ENCODE peak calls at places on chromosomes 12 and 14, in eight cellular contexts. L is HepG2, V is stomach, Q is endothelial cell of umbilical vein, S is breast epithelium, O is HCT116, I is transverse colon, U is H1. W is an unnamed sample.

GRCh38 chr12:78977463-78977862 is 112.9 kb downstream of the SYT1 start:
- DNase-seq in L (no peak), V (no peak), Q (no peak), S (no peak), O (no peak), I (no peak), U (no peak), W (no peak)

GRCh38 chr12:96295532-96296160 is 101.5 kb downstream of the ELK3 start:
- DNase-seq in L (no peak), V (no peak), Q (no peak), S (no peak), O (no peak), I (no peak), U (no peak), W (no peak)

GRCh38 chr12:43580601-43581000 is 28.6 kb upstream of the ADAMTS20 start:
- DNase-seq in L (no peak), V (no peak), Q (no peak), S (no peak), O (no peak), I (no peak), U (no peak), W (no peak)

GRCh38 chr14:33908540-33909223 is 42.2 kb downstream of the EGLN3 start:
- DNase-seq in L (peak; percentile 50), V (no peak), Q (no peak), S (no peak), O (no peak), I (peak; percentile 47), U (no peak), W (no peak)

GRCh38 chr14:20794644-20795369 is 7.8 kb downstream of the RNASE1 start:
- DNase-seq in L (no peak), V (no peak), Q (no peak), S (no peak), O (no peak), I (no peak), U (no peak), W (no peak)

GRCh38 chr12:129629901-129630300 is 273.9 kb downstream of the TMEM132D start:
- DNase-seq in L (no peak), V (no peak), Q (no peak), S (no peak), O (no peak), I (no peak), U (no peak), W (no peak)

GRCh38 chr14:101196795-101197590 is 293.5 kb upstream of the RTL1 start:
- DNase-seq in L (no peak), V (peak; percentile 18), Q (no peak), S (no peak), O (no peak), I (no peak), U (no peak), W (peak; percentile 55)

GRCh38 chr12:51253276-51253675 is 14.7 kb downstream of the DAZAP2 start:
- DNase-seq in L (no peak), V (no peak), Q (no peak), S (no peak), O (no peak), I (no peak), U (no peak), W (no peak)

GRCh38 chr12:110619534-110619953 is 5.6 kb downstream of the TCTN1 start:
- DNase-seq in L (no peak), V (no peak), Q (no peak), S (no peak), O (no peak), I (no peak), U (no peak), W (no peak)

GRCh38 chr12:106588771-106589170 is 6.0 kb downstream of the RFX4 start:
- DNase-seq in L (no peak), V (no peak), Q (no peak), S (no peak), O (no peak), I (no peak), U (no peak), W (no peak)

GRCh38 chr12:63809566-63809965 is 29.9 kb downstream of the RXYLT1 start:
- DNase-seq in L (no peak), V (no peak), Q (no peak), S (no peak), O (no peak), I (no peak), U (no peak), W (no peak)

GRCh38 chr12:19681007-19681406 is 241.7 kb downstream of the AEBP2 start:
- DNase-seq in L (no peak), V (no peak), Q (no peak), S (no peak), O (no peak), I (no peak), U (no peak), W (no peak)

GRCh38 chr12:46892034-46892705 is 66.4 kb upstream of the SLC38A4 start:
- DNase-seq in L (no peak), V (no peak), Q (no peak), S (no peak), O (no peak), I (no peak), U (no peak), W (no peak)

DNA sequence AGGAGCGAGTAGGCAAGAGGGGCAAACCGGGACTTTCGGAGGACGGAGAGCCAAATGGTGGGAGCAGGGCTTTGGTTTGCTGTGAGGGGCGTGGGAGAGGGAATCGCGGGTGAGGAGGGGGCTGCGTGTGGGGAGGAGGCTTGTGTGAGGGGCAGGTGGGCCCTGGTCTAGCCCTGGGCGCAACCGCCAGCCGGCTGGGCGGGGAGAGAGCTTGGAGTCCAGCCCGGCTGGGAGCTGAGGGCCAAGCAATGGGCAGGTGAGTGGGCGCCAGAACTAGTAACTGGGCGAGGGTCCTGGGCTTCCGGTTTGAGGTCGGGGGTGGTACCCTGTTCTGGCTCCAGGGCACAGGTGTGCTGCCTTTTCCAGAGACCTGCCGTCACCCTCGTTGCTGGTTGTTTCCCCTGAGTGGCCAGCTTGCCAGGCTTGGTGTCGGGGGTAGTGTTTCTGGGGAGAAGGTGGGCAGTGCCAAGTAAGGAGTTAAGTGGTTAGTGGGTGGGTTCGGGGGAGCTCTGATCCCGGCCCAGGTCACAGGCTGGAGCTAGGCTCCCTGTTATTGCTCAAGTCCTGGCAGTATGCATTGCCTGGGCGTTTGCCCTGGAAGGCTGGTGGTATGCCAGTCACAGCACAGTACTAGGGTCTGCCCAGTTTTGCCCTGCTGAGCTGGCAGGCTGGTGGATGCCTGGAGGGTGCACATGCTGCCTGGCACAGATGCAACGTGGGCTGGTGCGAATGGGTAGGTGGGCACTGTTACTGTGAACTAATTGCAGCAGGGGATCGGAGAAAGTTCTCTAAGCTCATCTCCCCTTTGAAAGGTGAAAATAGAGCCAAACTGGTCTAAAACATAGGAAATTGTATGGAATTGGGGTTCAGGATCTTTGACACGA is 654 bp downstream of the CIPC start:
- DNase-seq in L (no peak), V (peak; percentile 54), Q (peak; percentile 30), S (peak; percentile 62), O (no peak), I (peak; percentile 59), U (no peak), W (no peak)
- TF ChIP-seq POLR2AphosphoS5 in L (no peak), V (no peak), Q (no peak), S (no peak), O (no peak), I (peak; percentile 37), U (no peak), W (no peak)

GRCh38 chr12:116125981-116126566 is 151.4 kb downstream of the MED13L start:
- DNase-seq in L (no peak), V (no peak), Q (no peak), S (no peak), O (no peak), I (no peak), U (no peak), W (no peak)
- TF ChIP-seq POLR2A in L (no peak), V (no peak), Q (no peak), S (no peak), O (no peak), I (no peak), U (no peak), W (no peak)

DNA sequence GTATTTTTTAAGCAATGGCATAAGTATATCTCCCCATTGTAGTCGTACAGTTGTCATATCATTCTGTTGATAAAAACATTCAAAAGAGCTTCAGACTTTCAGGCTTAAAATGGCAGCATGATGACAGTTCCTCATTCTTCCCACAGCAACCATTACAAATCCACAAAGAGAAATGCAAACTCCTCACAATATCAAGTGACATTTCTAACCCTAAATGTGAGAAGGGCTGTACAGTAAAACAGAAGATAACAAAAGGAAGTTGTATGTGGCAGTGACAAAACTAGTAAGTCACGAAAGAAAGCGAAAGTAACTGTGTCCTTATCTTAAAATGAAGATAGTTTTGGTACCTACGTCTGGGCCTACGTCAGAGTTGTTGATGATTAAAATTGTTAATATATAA is 46.7 kb downstream of the GXYLT1 start:
- DNase-seq in L (no peak), V (no peak), Q (peak; percentile 77), S (no peak), O (no peak), I (no peak), U (no peak), W (no peak)
- H3K27ac ChIP-seq in L (no peak overlapping the region), V (no peak overlapping the region), Q (peak overlapping the region; percentile 74), S (no peak overlapping the region), O (no peak overlapping the region), I (peak overlapping the region; percentile 3), U (no peak overlapping the region), W (peak overlapping the region; percentile 74)

DNA sequence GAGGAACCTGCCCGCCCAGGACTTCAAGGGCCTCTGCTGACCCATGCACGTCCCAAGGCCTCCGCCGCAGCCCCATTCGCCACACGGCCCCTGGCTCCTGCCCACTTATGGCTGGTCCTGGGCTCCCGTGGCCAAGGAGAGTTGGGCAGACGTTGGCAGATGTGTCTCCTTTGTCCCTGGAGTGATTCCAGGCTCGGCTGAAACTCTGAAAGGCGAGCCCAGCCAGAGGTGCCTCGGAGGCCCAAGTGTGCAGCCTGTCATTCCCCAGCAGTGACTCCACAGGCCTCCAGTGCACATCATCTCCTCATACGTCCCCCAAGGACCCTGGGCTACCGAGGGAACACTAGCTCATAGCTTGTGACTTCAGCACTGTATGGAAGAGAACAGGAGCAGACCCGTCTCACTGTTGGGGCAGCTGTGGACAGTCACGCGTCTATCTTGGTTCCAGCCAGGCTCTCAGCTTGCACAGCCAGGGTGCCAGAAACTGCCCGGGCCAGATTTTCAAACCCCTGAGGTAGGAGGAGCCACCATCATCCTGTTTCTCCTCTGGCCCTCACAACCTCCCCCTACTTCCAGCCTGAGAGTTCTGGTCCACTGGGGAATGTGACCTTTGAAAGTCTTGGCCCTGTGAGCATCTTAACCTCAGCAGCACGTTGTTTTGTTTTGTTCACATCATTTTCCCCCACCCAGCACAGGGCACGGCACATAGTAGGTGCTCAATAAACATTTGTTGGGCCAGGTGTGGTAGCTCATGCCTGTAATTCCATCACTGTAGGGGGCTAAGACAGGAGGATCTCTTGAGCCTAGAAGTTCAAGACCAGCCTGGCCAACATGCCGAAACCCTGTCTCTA is 50.2 kb downstream of the PSMA6 start:
- DNase-seq in L (no peak), V (peak; percentile 65), Q (no peak), S (peak; percentile 66), O (no peak), I (no peak), U (no peak), W (no peak)
- TF ChIP-seq POLR2AphosphoS5 in L (no peak), V (no peak), Q (no peak), S (no peak), O (no peak), I (no peak), U (no peak), W (no peak)